ENCODE peak calls at places on chromosomes 7 and 10, in four cellular contexts. R, C, M and B are unnamed samples.
A peak's percentile ranks its signal among the peaks of the same experiment; 100 is the strongest.

GRCh38 chr7:140275069-140275961 is 98.5 kb upstream of the KDM7A start:
- DNase-seq in R (no peak), C (no peak), M (no peak), B (no peak)

GRCh38 chr7:54869513-54869912 is 110.5 kb upstream of the SEC61G start:
- DNase-seq in R (no peak), C (no peak), M (no peak), B (no peak)

GRCh38 chr7:18961997-18962396 is 155.4 kb downstream of the TWIST1 start:
- DNase-seq in R (no peak), C (no peak), M (no peak), B (no peak)

GRCh38 chr7:147412109-147412508 is 1178.5 kb upstream of the C7orf33 start:
- DNase-seq in R (no peak), C (no peak), M (peak; percentile 17), B (no peak)

GRCh38 chr7:70374772-70375533 is 757.0 kb upstream of the GALNT17 start:
- DNase-seq in R (no peak), C (no peak), M (no peak), B (no peak)

GRCh38 chr7:102431617-102432298 is 1.6 kb upstream of the ORAI2 start:
- DNase-seq in R (peak; percentile 86), C (peak; percentile 66), M (no peak), B (no peak)

GRCh38 chr10:125117941-125118630 is 42.3 kb downstream of the CTBP2 start:
- DNase-seq in R (peak; percentile 31), C (peak; percentile 59), M (no peak), B (no peak)

GRCh38 chr7:158685727-158686126 is 18.9 kb downstream of the NCAPG2 start:
- DNase-seq in R (no peak), C (no peak), M (no peak), B (no peak)

GRCh38 chr10:65931291-65932080 is 994.4 kb upstream of the LRRTM3 start:
- DNase-seq in R (no peak), C (no peak), M (no peak), B (no peak)

GRCh38 chr10:14573666-14574261 is 200.9 kb downstream of the FAM107B start:
- DNase-seq in R (no peak), C (no peak), M (no peak), B (no peak)

GRCh38 chr10:34758447-34758996 is 56.6 kb downstream of the PARD3 start:
- DNase-seq in R (no peak), C (no peak), M (no peak), B (no peak)

GRCh38 chr7:11379641-11380040 is 406.0 kb downstream of the PHF14 start:
- DNase-seq in R (no peak), C (no peak), M (no peak), B (no peak)

GRCh38 chr7:20786779-20787651 is at the start of gene SP8:
- DNase-seq in R (no peak), C (no peak), M (peak; percentile 91), B (no peak)

GRCh38 chr10:88472540-88472939 is 110.6 kb downstream of the RNLS start:
- DNase-seq in R (no peak), C (no peak), M (no peak), B (no peak)

GRCh38 chr7:124723012-124723411 is 42.6 kb downstream of the GPR37 start:
- DNase-seq in R (no peak), C (no peak), M (no peak), B (no peak)

GRCh38 chr7:25376207-25376606 is 147.9 kb upstream of the NPVF start:
- DNase-seq in R (no peak), C (no peak), M (no peak), B (no peak)

GRCh38 chr10:17833656-17834055 is 24.5 kb downstream of the MRC1 start:
- DNase-seq in R (no peak), C (no peak), M (no peak), B (no peak)

GRCh38 chr7:116210345-116211005 is at the start of gene TES:
- DNase-seq in R (peak; percentile 96), C (peak; percentile 87), M (peak; percentile 97), B (no peak)

GRCh38 chr10:13491747-13492360 is 37.0 kb downstream of the BEND7 start:
- DNase-seq in R (no peak), C (no peak), M (no peak), B (no peak)

GRCh38 chr10:48498940-48499510 is 105.8 kb downstream of the ARHGAP22 start:
- DNase-seq in R (no peak), C (no peak), M (no peak), B (no peak)

GRCh38 chr10:34558093-34558492 is 257.0 kb downstream of the PARD3 start:
- DNase-seq in R (no peak), C (no peak), M (no peak), B (no peak)

GRCh38 chr7:77316219-77316978 is 99.8 kb downstream of the GSAP start:
- DNase-seq in R (no peak), C (no peak), M (no peak), B (no peak)

GRCh38 chr7:157409753-157410727 is 73.2 kb downstream of the DNAJB6 start:
- DNase-seq in R (peak; percentile 73), C (no peak), M (no peak), B (no peak)

GRCh38 chr7:74155810-74156395 is 18.3 kb upstream of the EIF4H start:
- DNase-seq in R (no peak), C (no peak), M (no peak), B (no peak)

GRCh38 chr7:134368851-134369533 is 52.3 kb upstream of the SLC35B4 start:
- DNase-seq in R (no peak), C (no peak), M (no peak), B (no peak)

GRCh38 chr7:12494354-12495024 is 76.0 kb upstream of the SCIN start:
- DNase-seq in R (no peak), C (no peak), M (no peak), B (no peak)

GRCh38 chr7:16975712-16976111 is 93.9 kb upstream of the AGR3 start:
- DNase-seq in R (no peak), C (no peak), M (no peak), B (no peak)

GRCh38 chr10:130519791-130520190 is 383.6 kb downstream of the GLRX3 start:
- DNase-seq in R (no peak), C (no peak), M (no peak), B (no peak)

GRCh38 chr7:28804990-28805389 is 153.1 kb downstream of the TRIL start:
- DNase-seq in R (no peak), C (no peak), M (no peak), B (no peak)

DNA sequence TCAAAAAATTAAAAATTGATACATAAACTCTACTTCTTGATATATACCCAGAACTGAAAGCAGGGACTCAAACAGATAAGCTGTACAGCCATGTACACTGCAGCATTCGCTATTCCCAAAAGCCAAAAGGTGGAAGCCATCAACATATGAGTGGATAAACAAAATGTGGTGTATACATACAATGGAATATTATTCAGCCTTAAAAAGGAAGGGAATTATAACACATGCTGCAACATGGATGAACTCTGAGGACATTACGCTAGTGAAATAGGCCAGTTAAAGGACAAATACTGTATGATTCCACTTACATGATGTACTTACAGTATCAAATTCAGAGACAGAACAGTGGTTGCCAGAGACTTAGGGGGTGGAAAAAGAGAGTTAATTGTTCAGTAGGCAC is 8.1 kb downstream of the TMEM209 start:
- DNase-seq in R (no peak), C (no peak), M (no peak), B (no peak)
- H3K36me3 ChIP-seq in R (peaks cover 92% of the 10 kb centered on the region), C (peaks cover 37% of the 10 kb centered on the region), M (peaks cover 71% of the 10 kb centered on the region), B (peaks cover 49% of the 10 kb centered on the region)

DNA sequence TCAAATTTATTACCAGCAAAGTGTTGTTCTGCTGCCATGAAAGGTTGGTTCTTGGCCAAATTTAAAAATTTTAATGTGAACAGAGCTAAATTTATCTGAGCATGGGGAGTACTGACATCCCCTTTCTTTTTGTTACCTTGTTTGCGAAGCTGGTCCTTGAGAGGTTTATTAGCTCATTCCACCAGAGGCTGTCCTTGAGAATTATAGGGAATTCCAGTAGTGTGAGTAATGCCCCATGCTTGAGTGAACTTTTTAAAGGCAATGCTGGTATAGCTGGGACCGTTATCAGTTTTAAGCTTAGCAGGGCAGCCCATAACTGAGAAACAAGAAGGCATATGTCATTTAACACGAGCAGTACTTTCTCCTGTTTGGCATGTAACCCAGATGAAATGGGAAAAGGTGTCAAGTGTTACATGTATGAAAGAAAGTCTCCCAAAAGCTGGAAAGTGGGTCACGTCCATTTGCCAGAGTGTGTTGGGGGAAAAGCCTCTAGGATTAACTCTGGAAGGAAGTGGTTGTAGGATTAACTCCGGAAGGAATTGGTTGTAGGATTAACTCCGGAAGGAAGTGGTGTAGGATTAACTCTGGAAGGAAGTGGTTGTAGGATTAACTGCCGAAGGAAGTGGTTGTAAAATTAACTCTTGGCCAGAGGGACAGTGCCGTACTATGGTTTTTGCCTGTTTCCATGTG is 37.3 kb upstream of the AKR1C2 start:
- DNase-seq in R (no peak), C (no peak), M (no peak), B (no peak)
- TF ChIP-seq POLR2AphosphoS5 in R (no peak), C (no peak), M (no peak), B (no peak)

GRCh38 chr10:96281444-96282029 is 10.2 kb upstream of the BLNK start:
- DNase-seq in R (no peak), C (no peak), M (no peak), B (no peak)

GRCh38 chr10:96280859-96281258 is 9.5 kb upstream of the BLNK start:
- DNase-seq in R (no peak), C (no peak), M (no peak), B (peak; percentile 29)

GRCh38 chr10:96283756-96284155 is 12.4 kb upstream of the BLNK start:
- DNase-seq in R (no peak), C (no peak), M (no peak), B (no peak)

GRCh38 chr10:96285331-96285752 is 14.0 kb upstream of the BLNK start:
- DNase-seq in R (no peak), C (peak; percentile 51), M (no peak), B (peak; percentile 58)

GRCh38 chr10:96283351-96283750 is 12.0 kb upstream of the BLNK start:
- DNase-seq in R (no peak), C (no peak), M (no peak), B (no peak)
- H3K4me3 ChIP-seq in R (no peak overlapping the region), C (no peak overlapping the region), M (no peak overlapping the region), B (no peak overlapping the region)

GRCh38 chr7:33059635-33060034 is 2.9 kb downstream of the NT5C3A start:
- DNase-seq in R (no peak), C (no peak), M (no peak), B (no peak)

GRCh38 chr7:33061282-33061928 is 1.2 kb downstream of the NT5C3A start:
- DNase-seq in R (no peak), C (no peak), M (no peak), B (no peak)

GRCh38 chr7:33062782-33063443 is 337 bp upstream of the NT5C3A start:
- DNase-seq in R (peak; percentile 98), C (peak; percentile 95), M (peak; percentile 99), B (no peak)

GRCh38 chr7:33065981-33066380 is 3.4 kb upstream of the NT5C3A start:
- DNase-seq in R (no peak), C (no peak), M (no peak), B (no peak)

DNA sequence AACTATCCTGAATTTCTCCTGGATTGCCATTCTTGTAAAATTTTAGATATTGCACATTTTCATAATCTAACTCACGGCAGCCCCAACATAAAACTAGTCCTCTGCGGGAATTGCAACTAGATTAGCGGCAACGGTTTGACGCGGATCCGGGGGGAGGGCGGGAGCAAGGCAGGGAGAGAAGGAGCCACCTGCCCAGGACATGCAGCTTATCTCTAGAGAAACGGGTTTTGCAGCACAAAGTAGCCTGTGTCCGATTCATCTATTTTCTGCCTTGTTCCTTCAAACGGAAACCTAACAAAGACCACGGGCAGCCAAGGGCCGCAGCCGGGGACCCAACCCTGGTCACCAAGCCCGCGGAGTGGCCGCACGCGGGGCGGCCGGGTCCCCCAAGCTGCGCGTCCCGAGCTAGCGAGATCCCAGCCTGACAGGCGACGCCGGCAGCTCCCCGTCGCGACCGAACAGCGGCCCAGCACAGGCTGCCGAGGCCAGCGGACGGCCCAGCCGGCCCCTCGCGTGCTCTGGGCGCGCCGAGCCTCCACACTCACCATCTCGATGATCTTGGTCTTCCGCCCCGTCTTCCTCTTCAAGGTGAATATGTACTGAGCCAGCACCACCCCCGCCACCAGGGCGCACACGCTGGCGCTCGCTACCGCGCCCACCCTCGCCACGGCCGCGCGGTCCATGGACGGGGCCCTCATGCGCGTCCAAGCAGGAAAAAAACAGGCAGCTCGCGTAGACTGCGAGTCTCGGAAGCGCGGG is at the start of gene NT5C3A:
- DNase-seq in R (peak; percentile 94), C (peak; percentile 52), M (peak; percentile 85), B (no peak)
- H3K36me3 ChIP-seq in R (peaks cover 6% of the 10 kb centered on the region), C (no peaks in the 10 kb centered on the region), M (peaks cover 2% of the 10 kb centered on the region), B (no peaks in the 10 kb centered on the region)